ENCODE peak calls at places on chromosomes 5 and 9, in five cellular contexts. F, M, D, X and A are unnamed samples.

GRCh38 chr5:39464096-39464495 is 39.3 kb upstream of the DAB2 start:
- DNase-seq in F (peak; percentile 62), M (no peak), D (no peak), X (no peak), A (no peak)

GRCh38 chr9:374726-375125 is 160.1 kb downstream of the DOCK8 start:
- DNase-seq in F (no peak), M (no peak), D (no peak), X (no peak), A (no peak)

GRCh38 chr9:33202552-33203300 is 35.6 kb upstream of the B4GALT1 start:
- DNase-seq in F (peak; percentile 47), M (no peak), D (peak; percentile 55), X (no peak), A (peak; percentile 43)

GRCh38 chr9:33737811-33738606 is 57.4 kb upstream of the PRSS3 start:
- DNase-seq in F (peak; percentile 82), M (peak; percentile 63), D (peak; percentile 44), X (peak; percentile 76), A (peak; percentile 83)

GRCh38 chr5:135221696-135222095 is 177.3 kb downstream of the MACROH2A1 start:
- DNase-seq in F (no peak), M (no peak), D (no peak), X (no peak), A (no peak)

GRCh38 chr9:110115868-110116542 is 92.0 kb downstream of the C9orf152 start:
- DNase-seq in F (peak; percentile 80), M (peak; percentile 24), D (peak; percentile 80), X (no peak), A (no peak)

GRCh38 chr5:27403248-27403882 is 365.0 kb upstream of the CDH9 start:
- DNase-seq in F (peak; percentile 5), M (peak; percentile 46), D (peak; percentile 1), X (no peak), A (no peak)

GRCh38 chr9:32533816-32534215 is 7.8 kb upstream of the RIGI start:
- DNase-seq in F (no peak), M (no peak), D (no peak), X (no peak), A (no peak)

GRCh38 chr9:79384506-79384905 is 187.3 kb upstream of the TLE4 start:
- DNase-seq in F (no peak), M (no peak), D (peak; percentile 90), X (no peak), A (no peak)

GRCh38 chr5:95846554-95847260 is 24.2 kb upstream of the GLRX start:
- DNase-seq in F (peak; percentile 83), M (peak; percentile 76), D (peak; percentile 59), X (peak; percentile 83), A (peak; percentile 65)

GRCh38 chr9:113566712-113567071 is 103.2 kb downstream of the RGS3 start:
- DNase-seq in F (peak; percentile 48), M (no peak), D (no peak), X (no peak), A (no peak)

GRCh38 chr9:133701321-133701980 is 36.7 kb downstream of the SARDH start:
- DNase-seq in F (peak; percentile 43), M (no peak), D (no peak), X (no peak), A (no peak)

GRCh38 chr5:135569755-135570452 is 8.9 kb downstream of the CXCL14 start:
- DNase-seq in F (peak; percentile 68), M (peak; percentile 55), D (peak; percentile 34), X (peak; percentile 72), A (peak; percentile 81)

GRCh38 chr9:114888599-114888998 is 41.8 kb downstream of the TNFSF8 start:
- DNase-seq in F (no peak), M (no peak), D (no peak), X (no peak), A (no peak)

GRCh38 chr9:29208670-29209069 is 1635.4 kb upstream of the C9orf72 start:
- DNase-seq in F (no peak), M (peak; percentile 26), D (no peak), X (peak; percentile 13), A (no peak)

GRCh38 chr5:65101706-65102105 is 333.0 kb downstream of the CWC27 start:
- DNase-seq in F (no peak), M (no peak), D (no peak), X (no peak), A (no peak)

GRCh38 chr5:178287791-178288105 is 55.1 kb upstream of the PHYKPL start:
- DNase-seq in F (no peak), M (no peak), D (no peak), X (no peak), A (no peak)

GRCh38 chr5:116032094-116032517 is at the start of gene ARL14EPL:
- DNase-seq in F (peak; percentile 89), M (peak; percentile 87), D (peak; percentile 91), X (peak; percentile 64), A (no peak)

GRCh38 chr5:122163151-122164069 is 34.1 kb downstream of the ZNF474 start:
- DNase-seq in F (peak; percentile 97), M (peak; percentile 71), D (peak; percentile 97), X (no peak), A (no peak)

GRCh38 chr9:74773886-74774479 is 113.7 kb downstream of the TRPM6 start:
- DNase-seq in F (peak; percentile 78), M (peak; percentile 81), D (peak; percentile 55), X (peak; percentile 87), A (peak; percentile 61)

GRCh38 chr5:139842321-139842720 is 46.7 kb downstream of the PSD2 start:
- DNase-seq in F (no peak), M (no peak), D (no peak), X (no peak), A (no peak)

GRCh38 chr5:23139338-23140171 is 286.4 kb upstream of the CDH12 start:
- DNase-seq in F (peak; percentile 18), M (peak; percentile 56), D (no peak), X (peak; percentile 48), A (no peak)

GRCh38 chr9:131627326-131627845 is 82.1 kb downstream of the PRRT1B start:
- DNase-seq in F (peak; percentile 50), M (no peak), D (peak; percentile 95), X (no peak), A (no peak)

GRCh38 chr5:138542120-138542955 is 698 bp downstream of the ETF1 start:
- DNase-seq in F (peak; percentile 44), M (no peak), D (peak; percentile 10), X (peak; percentile 17), A (no peak)

GRCh38 chr5:39608024-39608423 is 183.2 kb upstream of the DAB2 start:
- DNase-seq in F (peak; percentile 17), M (no peak), D (no peak), X (no peak), A (no peak)

GRCh38 chr9:136001231-136001630 is 40.1 kb upstream of the UBAC1 start:
- DNase-seq in F (no peak), M (no peak), D (no peak), X (no peak), A (no peak)

GRCh38 chr5:77560677-77561263 is 68.7 kb upstream of the WDR41 start:
- DNase-seq in F (peak; percentile 70), M (peak; percentile 58), D (peak; percentile 29), X (peak; percentile 62), A (no peak)

GRCh38 chr9:132243156-132244074 is 81.6 kb downstream of the NTNG2 start:
- DNase-seq in F (peak; percentile 47), M (peak; percentile 37), D (no peak), X (no peak), A (peak; percentile 48)

GRCh38 chr5:67003906-67004729 is 192.5 kb downstream of the CD180 start:
- DNase-seq in F (peak; percentile 80), M (peak; percentile 88), D (peak; percentile 98), X (peak; percentile 91), A (peak; percentile 93)

GRCh38 chr5:156383510-156383909 is 56.5 kb downstream of the SGCD start:
- DNase-seq in F (peak; percentile 90), M (no peak), D (peak; percentile 59), X (no peak), A (no peak)

GRCh38 chr9:130041648-130042405 is 1.2 kb downstream of the FNBP1 start:
- DNase-seq in F (peak; percentile 60), M (peak; percentile 56), D (peak; percentile 39), X (peak; percentile 29), A (no peak)

GRCh38 chr9:135260221-135260620 is 172.8 kb downstream of the OLFM1 start:
- DNase-seq in F (no peak), M (no peak), D (no peak), X (no peak), A (no peak)

DNA sequence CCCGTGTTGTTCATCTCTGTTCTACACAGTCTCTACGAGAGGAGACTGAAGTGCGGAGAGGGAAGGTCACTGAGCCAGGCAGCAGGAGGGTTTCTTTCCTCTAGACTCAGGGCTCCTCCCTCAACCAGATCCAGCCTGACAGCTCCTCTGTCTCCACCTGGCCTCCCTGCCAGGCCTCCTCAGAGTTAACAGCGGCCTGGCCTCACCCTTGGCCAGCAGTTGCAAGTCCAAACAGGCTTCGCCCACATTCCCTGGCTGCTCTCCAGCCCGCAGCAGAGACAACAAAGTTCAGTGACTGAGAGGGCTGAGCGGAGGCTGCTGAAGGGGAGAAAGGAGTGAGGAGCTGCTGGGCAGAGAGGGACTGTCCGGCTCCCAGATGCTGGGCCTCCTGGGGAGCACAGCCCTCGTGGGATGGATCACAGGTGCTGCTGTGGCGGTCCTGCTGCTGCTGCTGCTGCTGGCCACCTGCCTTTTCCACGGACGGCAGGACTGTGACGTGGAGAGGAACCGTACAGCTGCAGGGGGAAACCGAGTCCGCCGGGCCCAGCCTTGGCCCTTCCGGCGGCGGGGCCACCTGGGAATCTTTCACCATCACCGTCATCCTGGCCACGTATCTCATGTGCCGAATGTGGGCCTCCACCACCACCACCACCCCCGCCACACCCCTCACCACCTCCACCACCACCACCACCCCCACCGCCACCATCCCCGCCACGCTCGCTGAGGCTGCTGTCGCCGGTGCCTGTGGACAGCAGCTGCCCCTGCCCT is at the start of gene HRCT1:
- DNase-seq in F (peak; percentile 97), M (peak; percentile 96), D (peak; percentile 97), X (peak; percentile 89), A (no peak)
- H3K4me2 ChIP-seq in F (peak within 1 kb of the TSS; percentile 74), M (peak within 1 kb of the TSS; percentile 77), D (peak within 1 kb of the TSS; percentile 90), X (peak within 1 kb of the TSS; percentile 57), A (no peak within 1 kb of the TSS)

DNA sequence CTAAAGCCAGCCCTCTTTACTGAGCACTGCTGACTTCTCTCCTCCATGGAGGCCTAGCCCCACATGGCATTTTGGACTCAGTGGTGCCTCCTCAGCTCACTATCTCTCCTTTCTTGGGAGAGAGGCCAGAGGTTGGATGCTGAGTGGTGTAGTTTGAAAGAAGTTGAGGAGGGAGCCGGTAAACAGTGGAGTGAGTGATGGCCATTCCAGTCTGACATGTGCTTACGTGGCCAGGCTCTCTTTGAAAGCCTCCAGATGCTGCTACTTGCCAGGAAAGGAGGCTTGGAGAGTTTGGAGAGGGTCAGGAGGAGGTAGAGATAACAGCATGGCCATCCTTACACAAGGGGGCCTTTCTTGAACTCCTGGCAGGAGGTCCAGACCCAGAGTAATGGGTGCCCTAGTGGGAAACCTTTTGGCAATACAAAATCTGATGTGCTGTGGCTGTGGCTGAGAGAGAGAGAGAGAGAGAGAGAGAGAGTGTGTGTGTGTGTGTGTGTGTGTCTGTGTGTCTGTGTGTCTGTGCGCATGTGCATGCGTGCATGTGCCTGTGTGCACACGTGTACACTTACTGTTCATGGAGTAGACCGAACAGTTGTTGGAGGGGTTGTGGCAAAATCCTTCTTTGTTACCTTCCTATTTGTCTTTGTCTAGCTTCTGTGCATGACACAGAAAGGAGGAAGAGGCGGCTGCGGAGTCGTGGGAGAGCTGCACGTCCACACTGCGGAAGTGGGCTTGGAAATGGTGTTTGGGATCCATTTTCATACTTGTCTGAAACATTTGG is 37.8 kb downstream of the RALGPS1 start:
- DNase-seq in F (no peak), M (no peak), D (peak; percentile 50), X (no peak), A (no peak)
- H2AFZ ChIP-seq in F (no peak overlapping the region), M (no peak overlapping the region), D (peak overlapping the region; percentile 12), X (no peak overlapping the region), A (no peak overlapping the region)

GRCh38 chr9:14466429-14466818 is 152.5 kb upstream of the NFIB start:
- DNase-seq in F (no peak), M (no peak), D (no peak), X (no peak), A (peak; percentile 38)
- H3K4me2 ChIP-seq in F (no peak overlapping the region), M (peak overlapping the region; percentile 26), D (no peak overlapping the region), X (no peak overlapping the region), A (no peak overlapping the region)

GRCh38 chr9:20043035-20043434 is 254.2 kb upstream of the SLC24A2 start:
- DNase-seq in F (no peak), M (no peak), D (no peak), X (no peak), A (no peak)
- H2AFZ ChIP-seq in F (no peak overlapping the region), M (no peak overlapping the region), D (no peak overlapping the region), X (no peak overlapping the region), A (no peak overlapping the region)